ENCODE peak calls at places on chromosome 1, in nine cellular contexts. B is Peyer's patch, U is foreskin fibroblast, E is RWPE1, Z is heart right ventricle, M is tibial artery, I is omental fat pad, O is cardiac muscle cell, H is stomach. S is an unnamed sample.

GRCh38 chr1:34070201-34070836 is 94.7 kb downstream of the CSMD2 start:
- DNase-seq in O (no peak), I (no peak), U (no peak), Z (no peak), H (no peak), M (no peak), B (no peak), E (no peak), S (no peak)

GRCh38 chr1:45552309-45552708 is 1.7 kb downstream of the AKR1A1 start:
- DNase-seq in U (no peak), M (no peak), Z (no peak), E (peak), H (peak), I (no peak), B (peak), O (no peak), S (no peak)

GRCh38 chr1:206606867-206607266 is 5.4 kb downstream of the EIF2D start:
- DNase-seq in E (peak), H (no peak), M (no peak), B (no peak), O (no peak), Z (no peak), U (peak), I (no peak), S (no peak)

GRCh38 chr1:228032041-228032440 is 25.2 kb downstream of the WNT3A start:
- DNase-seq in I (no peak), B (peak), M (no peak), Z (no peak), U (no peak), E (no peak), O (no peak), H (no peak), S (peak)

GRCh38 chr1:207962716-207963428 is 51.9 kb upstream of the CD34 start:
- DNase-seq in H (peak), I (no peak), Z (peak), B (peak), M (peak), U (peak), O (no peak), E (no peak), S (peak)

GRCh38 chr1:226424228-226425003 is 16.5 kb upstream of the PARP1 start:
- DNase-seq in U (peak), E (peak), M (no peak), Z (no peak), B (no peak), H (no peak), I (no peak), O (peak), S (no peak)

GRCh38 chr1:181088079-181089016 is at the start of gene IER5:
- DNase-seq in H (peak), B (peak), M (peak), U (peak), E (peak), Z (peak), O (peak), I (peak), S (peak)

GRCh38 chr1:9905010-9905409 is 5.1 kb downstream of the CTNNBIP1 start:
- DNase-seq in M (no peak), B (no peak), H (no peak), I (no peak), O (no peak), E (no peak), U (peak), Z (no peak), S (no peak)

GRCh38 chr1:172742599-172743500 is 83.9 kb downstream of the FASLG start:
- DNase-seq in B (no peak), I (no peak), E (peak), U (peak), M (no peak), H (no peak), O (peak), Z (no peak), S (no peak)

GRCh38 chr1:205147191-205147590 is 25.4 kb upstream of the RBBP5 start:
- DNase-seq in Z (no peak), I (no peak), M (no peak), H (no peak), E (peak), B (no peak), U (peak), O (no peak), S (no peak)

GRCh38 chr1:46747683-46748288 is 28.9 kb upstream of the EFCAB14 start:
- DNase-seq in H (peak), E (peak), I (no peak), B (peak), Z (peak), O (peak), U (peak), M (no peak), S (no peak)

GRCh38 chr1:87169250-87169910 is 159.3 kb upstream of the LMO4 start:
- DNase-seq in H (no peak), I (no peak), E (no peak), Z (no peak), B (no peak), O (no peak), M (no peak), U (no peak), S (no peak)

GRCh38 chr1:155072531-155073289 is 5.9 kb upstream of the EFNA3 start:
- DNase-seq in E (no peak), H (no peak), O (no peak), M (no peak), B (no peak), U (no peak), I (no peak), Z (no peak), S (peak)

GRCh38 chr1:147748687-147749350 is 11.6 kb downstream of the GJA5 start:
- DNase-seq in M (no peak), U (peak), Z (peak), B (no peak), E (no peak), I (no peak), H (no peak), O (peak), S (no peak)

DNA sequence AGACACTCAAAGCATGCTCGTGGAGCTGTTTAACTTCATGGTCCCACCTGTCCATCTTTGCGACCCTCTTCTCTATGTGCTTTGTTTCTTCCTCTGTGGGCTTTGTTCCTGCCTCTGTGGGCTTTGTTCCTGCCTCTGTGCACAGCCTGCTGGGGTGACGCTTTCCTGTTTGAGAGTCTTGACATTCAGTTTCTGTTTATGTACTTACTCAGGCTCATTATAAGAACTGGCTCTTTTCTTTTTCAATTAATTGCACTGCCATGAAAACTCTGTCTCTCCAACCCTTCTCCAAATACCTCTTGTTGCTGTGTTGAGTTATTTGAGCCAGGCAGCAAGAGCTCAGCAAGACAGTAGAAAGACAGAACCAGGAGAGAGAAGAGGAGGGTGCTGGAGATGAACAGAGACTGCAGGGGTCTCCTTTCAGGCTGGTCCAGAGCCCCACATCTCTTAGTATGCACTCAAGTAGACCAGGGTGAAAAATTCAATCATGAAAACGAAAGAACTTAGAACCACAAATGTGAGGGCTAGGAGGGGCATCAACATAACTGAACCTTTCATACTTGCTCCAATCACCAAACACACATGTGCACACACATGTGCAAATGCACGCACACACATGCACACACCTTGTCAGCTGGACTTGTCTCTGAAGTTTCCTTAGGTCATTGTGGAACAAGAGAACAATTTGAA is 88.3 kb upstream of the SGIP1 start:
- DNase-seq in M (no peak), O (no peak), H (peak), I (no peak), B (peak), U (no peak), Z (peak), E (no peak), S (no peak)
- TF ChIP-seq CTCF in M (no peak), O (no peak), H (no peak), I (no peak), B (peak), U (no peak), Z (peak), E (no peak), S (no peak)

GRCh38 chr1:243708210-243708609 is 141.8 kb downstream of the AKT3 start:
- DNase-seq in U (peak), M (no peak), O (no peak), Z (no peak), B (no peak), E (peak), I (no peak), H (no peak), S (no peak)
- TF ChIP-seq CTCF in U (no peak), M (no peak), O (peak), Z (peak), B (peak), E (peak), I (no peak), H (peak), S (peak)

GRCh38 chr1:170267317-170267716 is 121.6 kb downstream of the NTMT2 start:
- DNase-seq in I (no peak), O (peak), Z (no peak), B (no peak), M (no peak), E (no peak), H (no peak), U (peak), S (no peak)
- TF ChIP-seq CTCF in I (no peak), O (peak), Z (peak), B (no peak), M (no peak), E (no peak), H (no peak), U (no peak), S (no peak)

GRCh38 chr1:212608956-212609700 is 567 bp downstream of the ATF3 start:
- DNase-seq in O (peak), H (peak), M (peak), E (peak), U (peak), Z (peak), I (no peak), B (peak), S (peak)
- TF ChIP-seq CTCF in O (peak), H (peak), M (peak), E (peak), U (peak), Z (peak), I (no peak), B (peak), S (peak)

GRCh38 chr1:62391369-62391971 is 45.4 kb upstream of the USP1 start:
- DNase-seq in H (no peak), E (no peak), B (no peak), Z (no peak), U (peak), O (peak), I (no peak), M (no peak), S (no peak)
- TF ChIP-seq CTCF in H (no peak), E (no peak), B (no peak), Z (peak), U (peak), O (peak), I (no peak), M (no peak), S (peak)

DNA sequence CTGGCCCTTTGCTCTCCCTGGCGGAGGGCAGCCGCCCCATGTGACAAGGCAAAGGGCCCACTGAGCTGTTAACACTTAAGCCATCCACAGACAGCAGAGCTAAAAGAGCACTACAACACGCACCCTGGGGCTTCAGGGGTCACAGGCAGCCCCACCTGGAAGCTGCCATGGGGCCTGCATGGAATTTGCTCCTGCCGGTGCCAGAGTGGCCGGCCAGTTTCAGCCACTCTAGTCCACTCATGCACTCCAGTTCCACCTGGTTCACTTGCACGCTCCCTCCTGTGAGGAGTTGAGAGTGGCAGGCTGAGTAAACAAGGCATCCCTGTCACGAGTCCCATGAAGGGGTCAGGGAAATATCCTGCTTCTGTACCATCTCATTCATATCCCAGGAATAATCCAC is 55.3 kb downstream of the RIMS3 start:
- DNase-seq in O (no peak), I (no peak), E (no peak), Z (no peak), B (no peak), U (no peak), M (no peak), H (no peak), S (no peak)
- TF ChIP-seq CTCF in O (no peak), I (no peak), E (no peak), Z (no peak), B (no peak), U (no peak), M (no peak), H (no peak), S (no peak)

GRCh38 chr1:119893827-119894700 is 2.3 kb downstream of the ADAM30 start:
- DNase-seq in Z (no peak), B (no peak), M (no peak), O (no peak), U (no peak), H (no peak), E (no peak), I (no peak), S (no peak)

GRCh38 chr1:119895102-119895501 is 1.2 kb downstream of the ADAM30 start:
- DNase-seq in B (no peak), I (no peak), M (no peak), H (no peak), E (peak), U (no peak), O (no peak), Z (no peak), S (no peak)

GRCh38 chr1:119898520-119898919 is 2.2 kb upstream of the ADAM30 start:
- DNase-seq in B (no peak), I (no peak), E (no peak), M (no peak), Z (no peak), U (peak), O (no peak), H (no peak), S (no peak)

GRCh38 chr1:119893238-119893791 is 3.0 kb downstream of the ADAM30 start:
- DNase-seq in U (no peak), I (no peak), O (no peak), B (no peak), H (no peak), M (no peak), Z (no peak), E (no peak), S (no peak)

DNA sequence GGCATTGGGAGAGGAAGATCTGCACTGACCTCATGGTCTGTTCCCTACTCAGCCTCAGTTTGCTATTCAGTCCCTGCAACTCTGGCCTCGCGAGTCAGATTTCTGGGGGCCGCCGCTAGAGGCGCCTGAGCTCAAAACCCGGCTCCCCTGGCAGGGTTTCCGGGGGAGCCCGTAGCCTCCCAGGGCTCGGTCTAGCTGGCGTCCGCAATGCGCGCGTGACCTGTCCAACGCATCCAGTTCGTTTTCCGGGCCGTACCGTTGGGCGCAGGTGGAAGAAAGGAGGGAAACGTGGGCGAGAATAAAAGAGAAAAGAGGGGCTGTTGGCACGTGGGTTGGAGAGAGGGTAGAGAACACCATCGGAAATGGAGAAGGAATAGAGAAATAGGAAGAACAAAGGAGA is at the start of gene ADAM30:
- DNase-seq in H (no peak), O (no peak), M (no peak), U (no peak), I (no peak), Z (no peak), E (no peak), B (no peak), S (no peak)
- TF ChIP-seq CTCF in H (no peak), O (peak), M (no peak), U (no peak), I (no peak), Z (no peak), E (no peak), B (no peak), S (no peak)